ENCODE peak calls at places on chromosome 6, in eight cellular contexts. F is HAP-1, D is MM.1S, B is transverse colon, G is HCT116, O is heart left ventricle, N is left lung, A is lower lobe of right lung. W is an unnamed sample. For H3K36me3, the result is how much of the 10 kb centered on the place peaks cover.

GRCh38 chr6:21594427-21595264 is 1.1 kb downstream of the SOX4 start:
- DNase-seq in G (no peak), O (peak), A (peak), N (peak), B (peak), D (peak), F (peak), W (peak)

GRCh38 chr6:38566295-38566694 is 73.4 kb downstream of the BTBD9 start:
- DNase-seq in N (no peak), B (no peak), A (no peak), G (no peak), D (no peak), F (no peak), O (no peak), W (no peak)

GRCh38 chr6:147741419-147741818 is 232.9 kb downstream of the SAMD5 start:
- DNase-seq in B (no peak), O (no peak), N (no peak), G (no peak), F (no peak), A (peak), D (no peak), W (no peak)

GRCh38 chr6:29651413-29652197 is 5.3 kb upstream of the MOG start:
- DNase-seq in D (peak), O (no peak), G (peak), N (no peak), A (no peak), B (no peak), F (no peak), W (no peak)

GRCh38 chr6:72738091-72738490 is 116.2 kb downstream of the KCNQ5 start:
- DNase-seq in A (no peak), O (no peak), G (no peak), F (no peak), N (no peak), D (no peak), B (no peak), W (no peak)

GRCh38 chr6:148427333-148427732 is 84.7 kb downstream of the SASH1 start:
- DNase-seq in O (no peak), N (no peak), D (no peak), F (no peak), B (no peak), G (no peak), A (no peak), W (no peak)

GRCh38 chr6:15244605-15245360 is 1.1 kb upstream of the JARID2 start:
- DNase-seq in N (peak), D (peak), F (peak), B (peak), A (peak), G (no peak), O (peak), W (peak)

GRCh38 chr6:168231393-168231957 is 88.1 kb downstream of the DACT2 start:
- DNase-seq in B (no peak), N (no peak), A (no peak), O (no peak), F (no peak), D (no peak), G (no peak), W (no peak)

GRCh38 chr6:26243132-26243531 is 121.9 kb upstream of the BTN3A2 start:
- DNase-seq in G (no peak), F (no peak), N (no peak), A (no peak), O (no peak), B (peak), D (no peak), W (no peak)

GRCh38 chr6:108565091-108565766 is 4.5 kb downstream of the FOXO3 start:
- DNase-seq in O (no peak), A (no peak), N (no peak), D (peak), F (no peak), G (no peak), B (no peak), W (no peak)

GRCh38 chr6:31495580-31495979 is 2.4 kb upstream of the MICB start:
- DNase-seq in B (no peak), A (no peak), N (no peak), G (no peak), D (no peak), O (no peak), F (no peak), W (no peak)

GRCh38 chr6:140101367-140101766 is 726.9 kb upstream of the CITED2 start:
- DNase-seq in D (no peak), B (no peak), N (no peak), F (no peak), G (no peak), O (peak), A (no peak), W (no peak)

GRCh38 chr6:80608881-80609280 is 502.4 kb downstream of the BCKDHB start:
- DNase-seq in O (no peak), D (no peak), N (no peak), F (no peak), G (no peak), B (no peak), A (no peak), W (no peak)

GRCh38 chr6:159074120-159074684 is 29.4 kb upstream of the TAGAP start:
- DNase-seq in B (no peak), O (no peak), A (no peak), G (peak), D (no peak), N (no peak), F (no peak), W (no peak)

GRCh38 chr6:56714982-56715456 is 72.3 kb upstream of the DST start:
- DNase-seq in B (no peak), F (peak), D (no peak), A (no peak), N (no peak), G (peak), O (no peak), W (no peak)

GRCh38 chr6:169156108-169156821 is 97.4 kb downstream of the THBS2 start:
- DNase-seq in A (no peak), D (no peak), O (no peak), F (no peak), G (no peak), N (no peak), B (no peak), W (no peak)

DNA sequence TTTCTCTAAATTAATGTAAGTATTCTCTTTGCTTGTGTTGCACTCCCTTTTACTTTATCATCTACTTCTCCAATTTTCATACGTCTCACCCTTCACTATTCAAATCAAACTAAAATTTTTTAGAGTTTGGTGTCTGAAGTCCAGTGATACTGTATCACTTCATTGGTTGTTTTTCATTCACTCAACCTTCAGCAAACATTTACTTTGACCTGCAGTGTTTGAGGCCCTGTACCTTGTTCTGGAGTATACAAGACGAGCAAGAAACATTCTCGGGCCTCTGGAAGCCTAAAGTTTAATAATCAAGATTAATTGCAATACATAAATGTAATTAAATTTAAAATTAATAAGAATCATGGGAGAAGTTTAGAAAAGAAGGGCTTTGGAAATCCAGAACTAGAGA is 64.6 kb downstream of the SCAF8 start:
- DNase-seq in G (no peak), N (no peak), A (no peak), B (no peak), O (no peak), D (no peak), F (no peak), W (no peak)
- H3K36me3 ChIP-seq in G (under half), N (under half), A (half or more), B (under half), O (half or more), D (under half), F (under half), W (under half)

GRCh38 chr6:75492769-75493168 is 831 bp downstream of the FILIP1 start:
- DNase-seq in N (no peak), O (no peak), A (no peak), D (peak), F (no peak), B (no peak), G (no peak), W (no peak)
- H3K4me3 ChIP-seq in N (peak), O (peak), A (peak), D (no peak), F (no peak), B (peak), G (no peak), W (peak)

DNA sequence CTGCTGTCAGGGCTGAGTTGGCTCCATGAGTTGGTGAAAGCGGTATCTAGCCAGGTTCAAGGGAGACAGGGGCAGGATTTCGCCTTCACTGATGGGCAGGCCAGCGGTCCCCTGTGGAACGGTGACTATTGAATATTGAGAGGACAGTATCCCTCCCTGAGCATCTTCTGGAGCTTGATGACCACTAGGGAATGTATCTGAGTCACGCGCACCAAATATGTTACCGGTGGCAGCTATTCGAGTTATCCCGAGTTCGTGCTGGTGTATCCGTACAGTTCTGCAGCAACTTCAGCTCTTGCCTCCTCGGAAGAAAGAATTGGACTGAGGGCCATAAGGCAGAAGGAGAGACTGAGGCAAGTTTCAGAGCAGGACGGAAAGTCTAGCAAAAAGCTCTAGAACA is 24.8 kb downstream of the MTHFD1L start:
- DNase-seq in F (no peak), A (no peak), N (no peak), D (no peak), O (no peak), G (no peak), B (no peak), W (no peak)
- H3K36me3 ChIP-seq in F (half or more), A (under half), N (under half), D (under half), O (under half), G (half or more), B (under half), W (under half)

DNA sequence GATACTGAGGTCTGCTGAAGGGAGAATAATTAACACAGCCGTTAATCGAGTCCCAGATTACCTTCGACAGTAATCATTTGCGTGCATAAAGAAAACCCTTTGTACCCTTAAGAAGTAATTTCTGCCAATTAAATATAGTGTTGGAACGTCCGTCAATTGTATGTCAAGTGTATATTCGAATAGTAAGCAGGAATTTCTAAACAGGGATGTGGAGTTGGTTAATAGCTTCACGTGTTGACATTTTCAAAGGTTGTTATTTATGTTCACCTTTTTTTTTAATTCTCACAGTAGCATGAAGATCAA is 798 bp upstream of the SNAP91 start:
- DNase-seq in B (no peak), D (no peak), F (no peak), O (no peak), G (no peak), N (no peak), A (no peak), W (no peak)
- H3K4me3 ChIP-seq in B (no peak), D (peak), F (no peak), O (no peak), G (no peak), N (no peak), A (no peak), W (no peak)

W was measured in pancreas.